ENCODE peak calls at places on chromosomes 5 and 9, in five cellular contexts. One of them, this sample, is unnamed. For H3K4me1 and H3K9me3, the result is how much of the 10 kb centered on the place peaks cover.

GRCh38 chr5:141617128-141617527 is 1.7 kb downstream of the DIAPH1 start:
- DNase-seq in kidney: no peak
- DNase-seq in heart left ventricle: no peak
- DNase-seq in uterus: no peak
- DNase-seq in iPS DF 6.9: no peak
- DNase-seq in this sample: no peak

GRCh38 chr9:122661416-122661815 is at the start of gene OR1L1:
- DNase-seq in iPS DF 6.9: no peak
- DNase-seq in uterus: no peak
- DNase-seq in kidney: no peak
- DNase-seq in heart left ventricle: no peak
- DNase-seq in this sample: no peak

GRCh38 chr5:145830594-145830993 is 4.5 kb downstream of the PRELID2 start:
- DNase-seq in iPS DF 6.9: no peak
- DNase-seq in kidney: no peak
- DNase-seq in uterus: no peak
- DNase-seq in heart left ventricle: no peak
- DNase-seq in this sample: no peak

GRCh38 chr5:126309860-126310259 is 113.3 kb upstream of the GRAMD2B start:
- DNase-seq in kidney: no peak
- DNase-seq in iPS DF 6.9: no peak
- DNase-seq in heart left ventricle: no peak
- DNase-seq in uterus: no peak
- DNase-seq in this sample: no peak

GRCh38 chr9:113389451-113389850 is 11.6 kb downstream of the ALAD start:
- DNase-seq in heart left ventricle: no peak
- DNase-seq in kidney: no peak
- DNase-seq in iPS DF 6.9: no peak
- DNase-seq in uterus: no peak
- DNase-seq in this sample: peak

GRCh38 chr9:136543830-136544548 is 1.9 kb downstream of the NOTCH1 start:
- DNase-seq in heart left ventricle: peak
- DNase-seq in kidney: no peak
- DNase-seq in iPS DF 6.9: no peak
- DNase-seq in uterus: no peak
- DNase-seq in this sample: no peak

GRCh38 chr5:138226917-138227316 is 13.8 kb upstream of the CDC23 start:
- DNase-seq in kidney: no peak
- DNase-seq in uterus: no peak
- DNase-seq in heart left ventricle: no peak
- DNase-seq in iPS DF 6.9: no peak
- DNase-seq in this sample: no peak

GRCh38 chr5:72185717-72186388 is 78.6 kb downstream of the MAP1B start:
- DNase-seq in iPS DF 6.9: no peak
- DNase-seq in kidney: no peak
- DNase-seq in heart left ventricle: peak
- DNase-seq in uterus: no peak
- DNase-seq in this sample: no peak

GRCh38 chr9:131727184-131727785 is 12.6 kb downstream of the RAPGEF1 start:
- DNase-seq in uterus: no peak
- DNase-seq in heart left ventricle: no peak
- DNase-seq in kidney: peak
- DNase-seq in iPS DF 6.9: no peak
- DNase-seq in this sample: no peak

GRCh38 chr9:111475195-111475594 is 9.0 kb downstream of the ECPAS start:
- DNase-seq in iPS DF 6.9: no peak
- DNase-seq in kidney: no peak
- DNase-seq in heart left ventricle: no peak
- DNase-seq in uterus: no peak
- DNase-seq in this sample: no peak

DNA sequence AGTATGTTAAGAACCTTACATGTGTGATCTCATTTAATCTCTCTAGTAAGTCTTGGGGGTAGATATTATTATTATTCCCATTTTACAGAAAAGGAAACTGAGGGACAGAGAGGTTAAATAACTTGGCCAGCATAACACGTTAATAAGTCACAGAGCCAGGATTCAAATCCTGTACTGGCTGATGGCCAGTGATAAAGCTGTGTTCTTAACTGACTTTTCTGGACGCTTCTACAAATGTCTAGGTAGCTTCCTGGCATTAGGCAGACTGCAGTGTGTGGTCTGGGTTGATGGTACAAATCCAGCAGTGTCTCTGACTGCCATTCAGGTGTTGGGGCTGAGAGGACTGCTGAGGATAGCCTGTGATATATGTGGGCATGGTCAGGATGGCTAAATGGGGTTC is 125.8 kb upstream of the CXCL14 start:
- DNase-seq in iPS DF 6.9: no peak
- DNase-seq in kidney: no peak
- DNase-seq in uterus: no peak
- DNase-seq in heart left ventricle: no peak
- DNase-seq in this sample: no peak
- H3K27ac ChIP-seq in iPS DF 6.9: no peak
- H3K27ac ChIP-seq in kidney: no peak
- H3K27ac ChIP-seq in uterus: no peak
- H3K27ac ChIP-seq in heart left ventricle: no peak
- H3K27ac ChIP-seq in this sample: no peak

DNA sequence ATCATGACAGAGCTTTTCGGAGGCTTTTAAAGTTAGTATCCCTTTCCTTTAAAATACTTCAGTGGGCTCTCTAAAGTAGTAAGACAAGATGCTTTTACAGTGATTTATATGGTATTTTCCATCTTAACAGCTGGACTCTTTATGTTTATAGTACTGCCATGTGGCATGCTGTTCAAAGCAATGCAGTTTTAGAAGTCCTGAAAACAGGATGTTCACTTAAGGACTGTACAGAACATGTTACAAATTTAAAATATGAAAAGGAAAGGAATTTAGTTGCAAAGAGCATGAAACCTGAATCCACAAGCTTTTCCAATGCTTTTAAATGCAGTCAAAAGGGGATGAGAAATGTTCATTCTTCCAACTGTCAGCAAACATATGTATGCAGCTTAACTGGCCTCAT is 580.3 kb downstream of the EFNA5 start:
- DNase-seq in uterus: no peak
- DNase-seq in heart left ventricle: no peak
- DNase-seq in kidney: no peak
- DNase-seq in iPS DF 6.9: no peak
- DNase-seq in this sample: no peak
- H3K4me1 ChIP-seq in uterus: under half
- H3K4me1 ChIP-seq in heart left ventricle: under half
- H3K4me1 ChIP-seq in kidney: under half
- H3K4me1 ChIP-seq in iPS DF 6.9: under half
- H3K4me1 ChIP-seq in this sample: under half

GRCh38 chr5:165304193-165304820 is 1798.9 kb downstream of the MAT2B start:
- DNase-seq in uterus: no peak
- DNase-seq in kidney: no peak
- DNase-seq in heart left ventricle: no peak
- DNase-seq in iPS DF 6.9: no peak
- DNase-seq in this sample: no peak
- H3K9me3 ChIP-seq in uterus: under half
- H3K9me3 ChIP-seq in kidney: under half
- H3K9me3 ChIP-seq in heart left ventricle: under half
- H3K9me3 ChIP-seq in iPS DF 6.9: under half
- H3K9me3 ChIP-seq in this sample: under half

DNA sequence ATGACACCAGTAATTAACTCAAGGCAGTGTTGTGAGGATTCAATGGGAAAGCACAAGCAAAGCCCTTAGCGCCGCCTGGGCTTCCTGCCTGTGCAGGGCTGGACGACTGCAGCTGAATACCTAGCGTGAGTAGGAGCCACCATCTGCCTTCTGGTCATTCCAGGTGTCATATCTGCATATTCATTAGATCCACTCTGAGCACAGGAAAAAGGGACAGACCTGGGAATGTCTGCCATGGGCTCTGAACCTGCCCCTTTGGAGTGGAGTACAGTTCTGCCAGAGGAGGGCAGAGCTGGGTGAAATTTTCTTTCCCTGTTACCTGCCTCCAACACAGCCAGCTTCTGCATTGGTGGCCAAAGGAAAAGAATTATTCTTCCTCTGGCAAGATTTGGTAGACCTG is 298.8 kb downstream of the NSG2 start:
- DNase-seq in heart left ventricle: no peak
- DNase-seq in kidney: no peak
- DNase-seq in iPS DF 6.9: no peak
- DNase-seq in uterus: no peak
- DNase-seq in this sample: no peak
- H3K27ac ChIP-seq in heart left ventricle: no peak
- H3K27ac ChIP-seq in kidney: no peak
- H3K27ac ChIP-seq in iPS DF 6.9: no peak
- H3K27ac ChIP-seq in uterus: no peak
- H3K27ac ChIP-seq in this sample: no peak

This sample was measured in upper lobe of right lung.